ENCODE peak calls at places on chromosomes 3 and 15, in four cellular contexts. One of them, this sample, is unnamed.

GRCh38 chr15:68205949-68206539 is 912 bp upstream of the CALML4 start:
- DNase-seq in lower leg skin: peak
- DNase-seq in transverse colon: peak
- DNase-seq in heart left ventricle: peak
- DNase-seq in this sample: no peak

GRCh38 chr15:73936181-73936580 is 9.9 kb downstream of the LOXL1 start:
- DNase-seq in heart left ventricle: peak
- DNase-seq in lower leg skin: no peak
- DNase-seq in transverse colon: no peak
- DNase-seq in this sample: no peak

GRCh38 chr3:41975421-41976103 is 13.7 kb upstream of the ULK4 start:
- DNase-seq in heart left ventricle: no peak
- DNase-seq in transverse colon: no peak
- DNase-seq in lower leg skin: no peak
- DNase-seq in this sample: no peak

GRCh38 chr3:88462241-88462640 is 312.5 kb downstream of the C3orf38 start:
- DNase-seq in heart left ventricle: no peak
- DNase-seq in transverse colon: no peak
- DNase-seq in lower leg skin: no peak
- DNase-seq in this sample: no peak

GRCh38 chr15:76150508-76150907 is 90.7 kb downstream of the TMEM266 start:
- DNase-seq in transverse colon: peak
- DNase-seq in lower leg skin: no peak
- DNase-seq in heart left ventricle: peak
- DNase-seq in this sample: no peak

GRCh38 chr3:179116816-179117215 is 31.3 kb upstream of the PIK3CA start:
- DNase-seq in heart left ventricle: no peak
- DNase-seq in transverse colon: no peak
- DNase-seq in lower leg skin: no peak
- DNase-seq in this sample: no peak

GRCh38 chr3:128617557-128618397 is 32.8 kb downstream of the RPN1 start:
- DNase-seq in transverse colon: peak
- DNase-seq in lower leg skin: peak
- DNase-seq in heart left ventricle: peak
- DNase-seq in this sample: peak

GRCh38 chr15:52021892-52022540 is 3.0 kb downstream of the MAPK6 start:
- DNase-seq in lower leg skin: no peak
- DNase-seq in transverse colon: no peak
- DNase-seq in heart left ventricle: no peak
- DNase-seq in this sample: no peak

GRCh38 chr3:31402118-31402517 is 130.6 kb upstream of the STT3B start:
- DNase-seq in heart left ventricle: no peak
- DNase-seq in transverse colon: no peak
- DNase-seq in lower leg skin: no peak
- DNase-seq in this sample: no peak

GRCh38 chr3:107951111-107951510 is 139.7 kb downstream of the CD47 start:
- DNase-seq in heart left ventricle: no peak
- DNase-seq in lower leg skin: no peak
- DNase-seq in transverse colon: no peak
- DNase-seq in this sample: no peak

GRCh38 chr15:73108676-73109075 is 56.4 kb downstream of the NEO1 start:
- DNase-seq in lower leg skin: no peak
- DNase-seq in heart left ventricle: no peak
- DNase-seq in transverse colon: no peak
- DNase-seq in this sample: no peak

GRCh38 chr3:187101184-187102072 is 37.9 kb downstream of the RPL39L start:
- DNase-seq in heart left ventricle: peak
- DNase-seq in lower leg skin: peak
- DNase-seq in transverse colon: peak
- DNase-seq in this sample: no peak

DNA sequence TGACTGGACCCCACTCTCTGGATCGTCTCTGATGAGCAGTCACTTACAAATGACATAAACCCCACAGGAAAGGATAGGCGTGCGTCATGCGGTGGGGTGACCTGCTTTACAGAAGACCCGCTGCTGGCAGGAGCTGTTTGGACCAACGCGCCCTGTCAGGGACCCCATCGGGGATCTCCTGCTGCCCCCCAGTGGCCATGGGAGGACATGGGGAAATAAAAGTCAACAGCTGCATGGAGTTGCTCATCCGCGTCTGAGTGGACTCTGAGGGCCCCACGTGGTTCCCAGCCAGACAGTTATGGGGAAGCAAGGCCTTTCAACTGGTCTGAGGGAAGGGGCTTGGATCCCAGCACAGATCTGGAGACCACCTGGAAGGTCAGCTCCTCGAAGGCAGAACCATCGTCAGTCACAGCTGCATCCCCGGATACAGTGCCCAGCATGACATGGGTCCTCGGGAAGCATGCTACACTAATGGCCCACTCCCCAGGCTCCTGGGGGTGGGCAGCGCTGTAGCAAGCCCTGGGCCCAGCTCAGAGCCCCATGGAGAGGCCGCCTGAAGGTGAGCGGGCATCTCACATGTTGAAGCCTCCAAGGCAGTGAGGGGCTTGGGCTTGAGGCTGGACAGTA is 32.1 kb downstream of the PTH1R start:
- DNase-seq in heart left ventricle: peak
- DNase-seq in lower leg skin: peak
- DNase-seq in transverse colon: peak
- DNase-seq in this sample: peak
- TF ChIP-seq POLR2A in heart left ventricle: no peak
- TF ChIP-seq POLR2A in lower leg skin: no peak
- TF ChIP-seq POLR2A in transverse colon: no peak
- TF ChIP-seq POLR2A in this sample: no peak

GRCh38 chr3:36765104-36765503 is 751 bp upstream of the DCLK3 start:
- DNase-seq in heart left ventricle: no peak
- DNase-seq in lower leg skin: no peak
- DNase-seq in transverse colon: no peak
- DNase-seq in this sample: no peak
- TF ChIP-seq POLR2A in heart left ventricle: no peak
- TF ChIP-seq POLR2A in lower leg skin: no peak
- TF ChIP-seq POLR2A in transverse colon: no peak
- TF ChIP-seq POLR2A in this sample: no peak

GRCh38 chr3:64685800-64686445 is 1.9 kb downstream of the ADAMTS9 start:
- DNase-seq in transverse colon: peak
- DNase-seq in heart left ventricle: peak
- DNase-seq in lower leg skin: peak
- DNase-seq in this sample: no peak

GRCh38 chr3:64685331-64685799 is 2.4 kb downstream of the ADAMTS9 start:
- DNase-seq in heart left ventricle: peak
- DNase-seq in transverse colon: peak
- DNase-seq in lower leg skin: peak
- DNase-seq in this sample: no peak

GRCh38 chr3:64686446-64686908 is 1.3 kb downstream of the ADAMTS9 start:
- DNase-seq in lower leg skin: no peak
- DNase-seq in heart left ventricle: peak
- DNase-seq in transverse colon: peak
- DNase-seq in this sample: no peak

GRCh38 chr3:64687381-64687780 is 419 bp downstream of the ADAMTS9 start:
- DNase-seq in transverse colon: peak
- DNase-seq in heart left ventricle: no peak
- DNase-seq in lower leg skin: no peak
- DNase-seq in this sample: no peak

DNA sequence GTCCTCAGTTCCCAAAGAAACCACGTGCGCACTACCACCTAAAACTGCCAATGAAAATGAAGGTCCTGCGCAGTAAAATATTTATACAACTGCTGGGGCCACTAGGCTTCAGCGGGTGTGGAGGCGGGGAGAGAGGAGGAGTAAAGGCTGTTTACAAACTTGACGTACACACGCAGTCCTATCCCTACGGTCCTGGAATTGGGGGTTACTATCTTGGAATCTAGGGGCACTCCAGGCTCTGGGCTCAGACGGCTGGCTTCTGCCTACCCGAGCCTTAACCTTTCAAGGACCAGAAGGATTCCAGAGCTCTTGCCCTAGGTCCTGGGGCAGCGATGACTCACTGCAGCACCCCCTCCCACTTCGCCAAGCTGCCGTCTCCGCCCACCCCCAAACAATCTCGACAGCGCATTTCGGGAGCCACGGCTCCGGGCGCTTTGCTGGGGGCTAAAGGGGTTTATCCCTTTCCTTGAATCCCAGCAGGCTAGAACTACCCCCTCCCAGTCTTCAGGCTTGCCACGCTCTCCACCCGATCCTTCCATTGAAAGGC is 3.0 kb downstream of the ADAMTS9 start:
- DNase-seq in lower leg skin: peak
- DNase-seq in heart left ventricle: peak
- DNase-seq in transverse colon: peak
- DNase-seq in this sample: no peak
- TF ChIP-seq POLR2A in lower leg skin: no peak
- TF ChIP-seq POLR2A in heart left ventricle: no peak
- TF ChIP-seq POLR2A in transverse colon: peak
- TF ChIP-seq POLR2A in this sample: no peak

GRCh38 chr3:49093853-49094767 is at the start of gene QRICH1:
- DNase-seq in heart left ventricle: peak
- DNase-seq in transverse colon: peak
- DNase-seq in lower leg skin: peak
- DNase-seq in this sample: peak
- TF ChIP-seq POLR2A in heart left ventricle: no peak
- TF ChIP-seq POLR2A in transverse colon: peak
- TF ChIP-seq POLR2A in lower leg skin: no peak
- TF ChIP-seq POLR2A in this sample: peak

DNA sequence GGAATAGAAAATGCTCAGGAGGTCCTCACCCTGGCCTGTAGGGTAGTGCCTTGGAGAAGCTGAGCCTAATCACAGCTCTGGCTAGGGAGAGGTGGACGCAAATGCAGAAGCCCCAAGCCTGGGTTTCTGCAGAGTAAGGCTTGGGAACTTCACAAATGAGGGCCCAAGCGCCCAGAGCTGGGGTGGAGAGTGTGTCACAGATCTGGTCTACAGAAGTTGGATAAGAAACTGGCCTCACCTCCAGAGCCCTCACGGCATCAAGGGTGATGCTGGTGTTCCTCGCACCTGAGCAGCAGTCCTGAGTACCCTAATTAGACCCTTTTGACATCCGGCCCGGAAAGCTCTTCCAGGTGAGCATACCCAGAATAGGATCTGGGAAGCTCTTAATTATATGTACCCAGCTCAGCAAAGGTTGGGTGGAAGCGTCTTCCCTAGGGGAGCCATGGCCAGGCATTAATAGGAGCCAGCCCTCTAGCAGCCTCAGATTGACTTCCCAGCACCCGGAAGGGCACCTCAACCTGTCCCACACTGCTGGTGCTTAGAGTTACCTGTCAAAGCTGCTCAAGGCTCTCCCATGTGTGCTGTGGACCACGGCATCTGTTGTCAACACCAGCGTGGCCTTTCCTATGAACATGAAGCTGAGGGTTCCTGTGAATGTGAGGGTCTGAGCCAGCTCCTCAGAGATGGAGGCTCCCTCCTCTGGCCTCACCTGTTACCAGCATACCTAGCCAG is 31.8 kb downstream of the RBM5 start:
- DNase-seq in heart left ventricle: no peak
- DNase-seq in transverse colon: no peak
- DNase-seq in lower leg skin: no peak
- DNase-seq in this sample: no peak
- TF ChIP-seq POLR2A in heart left ventricle: no peak
- TF ChIP-seq POLR2A in transverse colon: no peak
- TF ChIP-seq POLR2A in lower leg skin: no peak
- TF ChIP-seq POLR2A in this sample: peak

DNA sequence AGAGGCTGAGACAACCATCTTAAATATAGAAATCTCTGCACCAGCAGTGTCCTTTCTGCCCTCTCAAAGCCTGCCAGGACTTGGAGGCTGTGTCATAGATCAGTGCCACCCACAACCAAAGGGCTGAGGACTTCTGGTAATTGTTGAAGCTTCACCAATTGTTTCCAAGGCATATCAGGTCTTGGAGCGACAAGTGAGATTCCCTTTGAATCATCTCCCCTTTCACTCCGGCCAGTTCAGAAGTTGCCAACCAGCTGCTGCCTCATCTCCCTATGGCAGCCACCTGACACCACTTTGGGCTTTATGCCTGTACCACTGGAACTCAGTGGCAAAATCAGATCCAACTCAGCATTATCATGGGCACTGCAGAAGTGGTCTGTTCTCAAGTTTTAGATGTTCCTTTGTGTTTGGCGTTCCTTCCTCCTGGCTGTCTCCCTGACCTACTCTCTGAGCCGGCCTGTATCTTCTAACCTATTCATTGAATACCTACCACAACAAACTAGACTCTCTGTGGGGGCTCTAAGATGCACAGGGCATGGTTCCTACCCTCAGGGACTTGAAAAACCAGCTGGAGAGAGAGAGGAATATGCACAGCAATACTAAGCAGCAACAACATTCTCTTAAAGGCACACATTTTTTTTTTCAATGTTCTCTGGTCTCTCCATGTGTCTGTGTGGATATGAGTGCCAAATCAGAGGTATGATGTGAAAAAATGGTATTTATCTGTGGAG is 90.8 kb upstream of the PFN2 start:
- DNase-seq in lower leg skin: no peak
- DNase-seq in transverse colon: no peak
- DNase-seq in heart left ventricle: peak
- DNase-seq in this sample: no peak
- TF ChIP-seq POLR2A in lower leg skin: no peak
- TF ChIP-seq POLR2A in transverse colon: no peak
- TF ChIP-seq POLR2A in heart left ventricle: no peak
- TF ChIP-seq POLR2A in this sample: no peak

GRCh38 chr3:126354776-126355175 is 2.4 kb downstream of the KLF15 start:
- DNase-seq in transverse colon: no peak
- DNase-seq in heart left ventricle: no peak
- DNase-seq in lower leg skin: no peak
- DNase-seq in this sample: no peak

GRCh38 chr3:126356373-126357298 is 572 bp downstream of the KLF15 start:
- DNase-seq in lower leg skin: peak
- DNase-seq in transverse colon: peak
- DNase-seq in heart left ventricle: peak
- DNase-seq in this sample: peak

GRCh38 chr3:126357299-126358037 is at the start of gene KLF15:
- DNase-seq in transverse colon: peak
- DNase-seq in lower leg skin: peak
- DNase-seq in heart left ventricle: peak
- DNase-seq in this sample: peak

GRCh38 chr3:126355251-126355650 is 2.0 kb downstream of the KLF15 start:
- DNase-seq in lower leg skin: no peak
- DNase-seq in heart left ventricle: no peak
- DNase-seq in transverse colon: no peak
- DNase-seq in this sample: no peak

DNA sequence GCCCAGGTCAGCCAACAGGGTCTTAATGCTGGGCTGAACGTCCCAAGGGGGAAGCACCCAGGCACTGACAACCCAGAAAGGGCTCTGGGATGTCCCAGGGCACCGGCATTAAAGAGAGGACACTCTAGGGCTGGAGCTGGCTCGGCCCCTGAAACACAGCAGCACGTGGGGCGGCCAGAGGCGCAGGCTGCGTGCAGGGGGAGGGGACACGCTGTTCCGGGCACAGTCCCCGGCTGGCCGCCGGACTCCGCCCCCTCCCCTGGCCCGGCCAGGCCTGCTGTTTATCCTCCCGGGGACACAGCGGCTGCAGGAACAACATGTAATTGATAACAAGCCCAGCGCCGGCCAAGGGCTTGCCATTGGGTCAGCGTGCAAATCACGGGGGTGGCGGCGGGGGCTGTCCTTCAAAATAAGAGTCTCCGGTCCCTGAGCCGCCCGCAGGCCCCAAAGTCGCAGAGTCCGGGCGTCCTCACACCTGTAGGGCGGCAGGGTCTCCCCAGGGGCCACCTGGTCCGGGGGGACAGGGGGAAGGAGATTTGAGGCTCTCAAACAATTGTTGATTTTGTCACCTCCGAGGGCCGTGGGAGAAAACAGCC is 1.3 kb downstream of the KLF15 start:
- DNase-seq in lower leg skin: peak
- DNase-seq in heart left ventricle: peak
- DNase-seq in transverse colon: peak
- DNase-seq in this sample: peak
- TF ChIP-seq POLR2A in lower leg skin: no peak
- TF ChIP-seq POLR2A in heart left ventricle: no peak
- TF ChIP-seq POLR2A in transverse colon: peak
- TF ChIP-seq POLR2A in this sample: no peak